ENCODE peak calls at places on chromosomes 13 and 19, in seven cellular contexts. One of them, this sample, is unnamed.

GRCh38 chr19:55373993-55374757 is 2.5 kb upstream of the TMEM190 start:
- DNase-seq in H9: no peak
- DNase-seq in mesenchymal stem cell: peak
- DNase-seq in mesendoderm: peak
- DNase-seq in neuronal stem cell: no peak
- DNase-seq in H1: no peak
- DNase-seq in trophoblast cell: no peak
- DNase-seq in this sample: peak

GRCh38 chr13:25738342-25738771 is 313.5 kb downstream of the SHISA2 start:
- DNase-seq in trophoblast cell: no peak
- DNase-seq in H1: no peak
- DNase-seq in mesendoderm: peak
- DNase-seq in neuronal stem cell: no peak
- DNase-seq in H9: no peak
- DNase-seq in mesenchymal stem cell: no peak
- DNase-seq in this sample: no peak

GRCh38 chr13:113977976-113978375 is 4.1 kb upstream of the C13orf46 start:
- DNase-seq in mesenchymal stem cell: no peak
- DNase-seq in H9: no peak
- DNase-seq in neuronal stem cell: no peak
- DNase-seq in H1: no peak
- DNase-seq in mesendoderm: no peak
- DNase-seq in trophoblast cell: no peak
- DNase-seq in this sample: no peak

GRCh38 chr19:38006361-38007045 is 99.5 kb downstream of the SIPA1L3 start:
- DNase-seq in H1: no peak
- DNase-seq in mesenchymal stem cell: no peak
- DNase-seq in mesendoderm: no peak
- DNase-seq in H9: no peak
- DNase-seq in trophoblast cell: no peak
- DNase-seq in neuronal stem cell: no peak
- DNase-seq in this sample: no peak

GRCh38 chr19:56476671-56477428 is at the start of gene ZNF667:
- DNase-seq in mesenchymal stem cell: peak
- DNase-seq in H1: no peak
- DNase-seq in mesendoderm: peak
- DNase-seq in H9: no peak
- DNase-seq in neuronal stem cell: peak
- DNase-seq in trophoblast cell: peak
- DNase-seq in this sample: peak

GRCh38 chr19:661427-662196 is 1.4 kb downstream of the RNF126 start:
- DNase-seq in neuronal stem cell: no peak
- DNase-seq in H1: no peak
- DNase-seq in mesendoderm: no peak
- DNase-seq in mesenchymal stem cell: peak
- DNase-seq in H9: no peak
- DNase-seq in trophoblast cell: no peak
- DNase-seq in this sample: no peak

GRCh38 chr13:29429496-29429895 is 166.0 kb downstream of the SLC7A1 start:
- DNase-seq in mesenchymal stem cell: no peak
- DNase-seq in H1: no peak
- DNase-seq in mesendoderm: no peak
- DNase-seq in H9: no peak
- DNase-seq in neuronal stem cell: no peak
- DNase-seq in trophoblast cell: peak
- DNase-seq in this sample: no peak

GRCh38 chr19:10007811-10008211 is 2.5 kb downstream of the COL5A3 start:
- DNase-seq in H9: no peak
- DNase-seq in trophoblast cell: no peak
- DNase-seq in mesendoderm: no peak
- DNase-seq in neuronal stem cell: no peak
- DNase-seq in mesenchymal stem cell: peak
- DNase-seq in H1: no peak
- DNase-seq in this sample: peak

GRCh38 chr13:57123660-57124059 is 17.1 kb upstream of the PRR20A start:
- DNase-seq in neuronal stem cell: no peak
- DNase-seq in mesenchymal stem cell: no peak
- DNase-seq in H9: no peak
- DNase-seq in H1: no peak
- DNase-seq in mesendoderm: no peak
- DNase-seq in trophoblast cell: no peak
- DNase-seq in this sample: no peak

GRCh38 chr19:3720533-3720917 is 12.3 kb downstream of the TJP3 start:
- DNase-seq in trophoblast cell: peak
- DNase-seq in mesendoderm: no peak
- DNase-seq in H1: no peak
- DNase-seq in mesenchymal stem cell: no peak
- DNase-seq in neuronal stem cell: no peak
- DNase-seq in H9: no peak
- DNase-seq in this sample: no peak

GRCh38 chr19:48415869-48416268 is 22.4 kb downstream of the GRIN2D start:
- DNase-seq in H9: no peak
- DNase-seq in H1: no peak
- DNase-seq in mesendoderm: no peak
- DNase-seq in trophoblast cell: no peak
- DNase-seq in mesenchymal stem cell: no peak
- DNase-seq in neuronal stem cell: no peak
- DNase-seq in this sample: no peak

GRCh38 chr13:76004411-76004810 is 368.3 kb downstream of the LMO7 start:
- DNase-seq in neuronal stem cell: no peak
- DNase-seq in mesendoderm: no peak
- DNase-seq in H1: no peak
- DNase-seq in mesenchymal stem cell: no peak
- DNase-seq in trophoblast cell: no peak
- DNase-seq in H9: no peak
- DNase-seq in this sample: peak

GRCh38 chr13:107912745-107913144 is 302.6 kb downstream of the LIG4 start:
- DNase-seq in mesenchymal stem cell: no peak
- DNase-seq in H1: no peak
- DNase-seq in neuronal stem cell: no peak
- DNase-seq in H9: no peak
- DNase-seq in mesendoderm: no peak
- DNase-seq in trophoblast cell: no peak
- DNase-seq in this sample: no peak

GRCh38 chr13:102212729-102213128 is 189.1 kb downstream of the FGF14 start:
- DNase-seq in trophoblast cell: no peak
- DNase-seq in H9: no peak
- DNase-seq in H1: no peak
- DNase-seq in mesenchymal stem cell: no peak
- DNase-seq in mesendoderm: peak
- DNase-seq in neuronal stem cell: no peak
- DNase-seq in this sample: no peak

GRCh38 chr19:13492128-13492527 is 14.2 kb downstream of the CACNA1A start:
- DNase-seq in mesendoderm: peak
- DNase-seq in H9: no peak
- DNase-seq in H1: no peak
- DNase-seq in mesenchymal stem cell: no peak
- DNase-seq in trophoblast cell: no peak
- DNase-seq in neuronal stem cell: no peak
- DNase-seq in this sample: peak

GRCh38 chr19:10294368-10294697 is 4.6 kb downstream of the ICAM5 start:
- DNase-seq in mesenchymal stem cell: no peak
- DNase-seq in neuronal stem cell: no peak
- DNase-seq in H9: peak
- DNase-seq in trophoblast cell: no peak
- DNase-seq in mesendoderm: peak
- DNase-seq in H1: no peak
- DNase-seq in this sample: no peak

GRCh38 chr19:13087795-13088537 is 14.7 kb downstream of the LYL1 start:
- DNase-seq in H1: no peak
- DNase-seq in mesenchymal stem cell: no peak
- DNase-seq in H9: no peak
- DNase-seq in neuronal stem cell: no peak
- DNase-seq in mesendoderm: no peak
- DNase-seq in trophoblast cell: no peak
- DNase-seq in this sample: no peak

GRCh38 chr19:19372656-19373416 is 32.6 kb upstream of the GATAD2A start:
- DNase-seq in H9: peak
- DNase-seq in H1: no peak
- DNase-seq in mesenchymal stem cell: peak
- DNase-seq in trophoblast cell: peak
- DNase-seq in neuronal stem cell: no peak
- DNase-seq in mesendoderm: peak
- DNase-seq in this sample: peak

GRCh38 chr19:39270091-39270871 is 2.1 kb downstream of the IFNL2 start:
- DNase-seq in trophoblast cell: no peak
- DNase-seq in H1: no peak
- DNase-seq in mesendoderm: no peak
- DNase-seq in neuronal stem cell: no peak
- DNase-seq in H9: no peak
- DNase-seq in mesenchymal stem cell: peak
- DNase-seq in this sample: peak

GRCh38 chr19:5501907-5502306 is 46.7 kb downstream of the ZNRF4 start:
- DNase-seq in neuronal stem cell: no peak
- DNase-seq in H1: no peak
- DNase-seq in mesendoderm: no peak
- DNase-seq in mesenchymal stem cell: no peak
- DNase-seq in trophoblast cell: no peak
- DNase-seq in H9: no peak
- DNase-seq in this sample: no peak

GRCh38 chr13:25300861-25301346 is 521 bp upstream of the NUP58 start:
- DNase-seq in H9: peak
- DNase-seq in neuronal stem cell: no peak
- DNase-seq in mesendoderm: no peak
- DNase-seq in H1: no peak
- DNase-seq in trophoblast cell: peak
- DNase-seq in mesenchymal stem cell: no peak
- DNase-seq in this sample: no peak

GRCh38 chr13:106432636-106433035 is 102.8 kb downstream of the EFNB2 start:
- DNase-seq in mesendoderm: peak
- DNase-seq in H9: no peak
- DNase-seq in neuronal stem cell: no peak
- DNase-seq in trophoblast cell: peak
- DNase-seq in H1: no peak
- DNase-seq in mesenchymal stem cell: no peak
- DNase-seq in this sample: no peak

GRCh38 chr19:1944916-1945561 is 4.1 kb downstream of the CSNK1G2 start:
- DNase-seq in H1: no peak
- DNase-seq in trophoblast cell: no peak
- DNase-seq in neuronal stem cell: no peak
- DNase-seq in mesendoderm: no peak
- DNase-seq in mesenchymal stem cell: no peak
- DNase-seq in H9: no peak
- DNase-seq in this sample: no peak

GRCh38 chr13:46113596-46113995 is 8.8 kb upstream of the CPB2 start:
- DNase-seq in trophoblast cell: peak
- DNase-seq in mesenchymal stem cell: peak
- DNase-seq in neuronal stem cell: no peak
- DNase-seq in H9: no peak
- DNase-seq in H1: no peak
- DNase-seq in mesendoderm: no peak
- DNase-seq in this sample: no peak

GRCh38 chr13:38641164-38641948 is 45.5 kb upstream of the FREM2 start:
- DNase-seq in neuronal stem cell: no peak
- DNase-seq in trophoblast cell: peak
- DNase-seq in mesendoderm: no peak
- DNase-seq in mesenchymal stem cell: no peak
- DNase-seq in H1: no peak
- DNase-seq in H9: no peak
- DNase-seq in this sample: no peak

GRCh38 chr19:32522967-32523366 is 58.0 kb upstream of the PDCD5 start:
- DNase-seq in neuronal stem cell: no peak
- DNase-seq in mesendoderm: no peak
- DNase-seq in trophoblast cell: no peak
- DNase-seq in H9: no peak
- DNase-seq in mesenchymal stem cell: no peak
- DNase-seq in H1: no peak
- DNase-seq in this sample: no peak
- H2BK5ac ChIP-seq in neuronal stem cell: no peak
- H2BK5ac ChIP-seq in mesendoderm: no peak
- H2BK5ac ChIP-seq in trophoblast cell: no peak
- H2BK5ac ChIP-seq in H9: no peak
- H2BK5ac ChIP-seq in mesenchymal stem cell: no peak
- H2BK5ac ChIP-seq in H1: no peak
- H2BK5ac ChIP-seq in this sample: no peak

GRCh38 chr13:20825476-20825875 is 51.7 kb upstream of the EEF1AKMT1 start:
- DNase-seq in trophoblast cell: peak
- DNase-seq in H1: no peak
- DNase-seq in mesendoderm: no peak
- DNase-seq in H9: no peak
- DNase-seq in neuronal stem cell: no peak
- DNase-seq in mesenchymal stem cell: peak
- DNase-seq in this sample: peak

GRCh38 chr13:20823071-20823470 is 49.3 kb upstream of the EEF1AKMT1 start:
- DNase-seq in trophoblast cell: peak
- DNase-seq in neuronal stem cell: no peak
- DNase-seq in H1: no peak
- DNase-seq in H9: no peak
- DNase-seq in mesenchymal stem cell: no peak
- DNase-seq in mesendoderm: no peak
- DNase-seq in this sample: peak

GRCh38 chr13:20826810-20827560 is 53.2 kb upstream of the EEF1AKMT1 start:
- DNase-seq in trophoblast cell: peak
- DNase-seq in mesenchymal stem cell: no peak
- DNase-seq in neuronal stem cell: no peak
- DNase-seq in H1: no peak
- DNase-seq in H9: no peak
- DNase-seq in mesendoderm: peak
- DNase-seq in this sample: peak

GRCh38 chr13:20826301-20826700 is 52.5 kb upstream of the EEF1AKMT1 start:
- DNase-seq in mesenchymal stem cell: no peak
- DNase-seq in H1: no peak
- DNase-seq in H9: no peak
- DNase-seq in trophoblast cell: peak
- DNase-seq in neuronal stem cell: no peak
- DNase-seq in mesendoderm: no peak
- DNase-seq in this sample: no peak

GRCh38 chr13:20824762-20825161 is 51.0 kb upstream of the EEF1AKMT1 start:
- DNase-seq in neuronal stem cell: no peak
- DNase-seq in mesenchymal stem cell: peak
- DNase-seq in H1: no peak
- DNase-seq in trophoblast cell: peak
- DNase-seq in mesendoderm: no peak
- DNase-seq in H9: no peak
- DNase-seq in this sample: peak
- H3K27ac ChIP-seq in neuronal stem cell: no peak
- H3K27ac ChIP-seq in mesenchymal stem cell: no peak
- H3K27ac ChIP-seq in H1: no peak
- H3K27ac ChIP-seq in trophoblast cell: no peak
- H3K27ac ChIP-seq in mesendoderm: no peak
- H3K27ac ChIP-seq in H9: no peak
- H3K27ac ChIP-seq in this sample: no peak

GRCh38 chr13:110448677-110449076 is 112.8 kb downstream of the RAB20 start:
- DNase-seq in trophoblast cell: no peak
- DNase-seq in mesendoderm: no peak
- DNase-seq in mesenchymal stem cell: no peak
- DNase-seq in neuronal stem cell: no peak
- DNase-seq in H1: no peak
- DNase-seq in H9: no peak
- DNase-seq in this sample: no peak
- H2BK5ac ChIP-seq in trophoblast cell: peak
- H2BK5ac ChIP-seq in mesendoderm: no peak
- H2BK5ac ChIP-seq in mesenchymal stem cell: peak
- H2BK5ac ChIP-seq in neuronal stem cell: no peak
- H2BK5ac ChIP-seq in H1: no peak
- H2BK5ac ChIP-seq in H9: no peak
- H2BK5ac ChIP-seq in this sample: peak

GRCh38 chr19:16542045-16542893 is at the start of gene CHERP:
- DNase-seq in trophoblast cell: peak
- DNase-seq in neuronal stem cell: peak
- DNase-seq in mesenchymal stem cell: peak
- DNase-seq in mesendoderm: peak
- DNase-seq in H9: peak
- DNase-seq in H1: peak
- DNase-seq in this sample: peak
- H3K27ac ChIP-seq in trophoblast cell: peak
- H3K27ac ChIP-seq in neuronal stem cell: peak
- H3K27ac ChIP-seq in mesenchymal stem cell: peak
- H3K27ac ChIP-seq in mesendoderm: peak
- H3K27ac ChIP-seq in H9: no peak
- H3K27ac ChIP-seq in H1: peak
- H3K27ac ChIP-seq in this sample: peak

This sample was measured in IMR-90.